ENCODE peak calls at places on chromosomes 3 and 15, in eight cellular contexts. H is A673, V is psoas muscle, G is Caco-2, D is NT2/D1, M is PC-3, L is WERI-Rb-1, T is mucosa of descending colon. B is an unnamed sample.

GRCh38 chr15:29934251-29934650 is 112.0 kb upstream of the TJP1 start:
- DNase-seq in G (no peak), T (no peak), L (no peak), H (no peak), V (no peak), D (no peak), M (peak; percentile 99), B (no peak)

GRCh38 chr3:133472242-133472641 is 72.4 kb downstream of the BFSP2 start:
- DNase-seq in T (no peak), V (no peak), D (no peak), H (no peak), M (no peak), L (no peak), G (no peak), B (no peak)

GRCh38 chr3:99789322-99789721 is 28.3 kb upstream of the CMSS1 start:
- DNase-seq in H (peak; percentile 76), T (peak; percentile 23), G (peak; percentile 35), V (no peak), L (peak; percentile 50), M (peak; percentile 84), D (no peak), B (peak; percentile 53)

GRCh38 chr3:13277860-13278531 is 142.1 kb downstream of the NUP210 start:
- DNase-seq in H (peak; percentile 8), G (no peak), T (no peak), V (no peak), D (no peak), M (peak; percentile 85), L (peak; percentile 64), B (no peak)

GRCh38 chr3:133895208-133896001 is at the start of gene RAB6B:
- DNase-seq in D (no peak), T (no peak), H (peak; percentile 54), L (peak; percentile 25), M (no peak), V (peak; percentile 44), G (peak; percentile 53), B (peak; percentile 62)

GRCh38 chr3:71565976-71566375 is 17.6 kb downstream of the FOXP1 start:
- DNase-seq in T (no peak), G (no peak), L (no peak), H (no peak), M (no peak), V (no peak), D (no peak), B (no peak)

GRCh38 chr15:48510976-48511375 is 134.5 kb downstream of the FBN1 start:
- DNase-seq in G (no peak), D (no peak), L (no peak), H (no peak), T (no peak), M (no peak), V (no peak), B (no peak)

GRCh38 chr15:89963301-89964288 is 37.5 kb upstream of the ZNF710 start:
- DNase-seq in H (no peak), V (no peak), G (no peak), T (no peak), D (no peak), M (no peak), L (no peak), B (no peak)

GRCh38 chr15:64915518-64916227 is 4.0 kb downstream of the ANKDD1A start:
- DNase-seq in T (no peak), H (no peak), L (no peak), M (no peak), G (no peak), D (peak; percentile 79), V (no peak), B (no peak)

GRCh38 chr15:65189102-65189740 is 4.1 kb upstream of the CLPX start:
- DNase-seq in G (peak; percentile 61), D (peak; percentile 58), M (peak; percentile 54), H (peak; percentile 78), T (peak; percentile 31), V (no peak), L (peak; percentile 42), B (peak; percentile 50)

GRCh38 chr3:179281825-179282224 is 30.9 kb upstream of the KCNMB3 start:
- DNase-seq in D (no peak), T (no peak), M (no peak), H (no peak), L (no peak), G (no peak), V (no peak), B (no peak)

GRCh38 chr15:69823223-69823907 is 274.4 kb downstream of the TLE3 start:
- DNase-seq in L (no peak), M (peak; percentile 40), T (peak; percentile 9), V (no peak), G (peak; percentile 18), D (no peak), H (no peak), B (peak; percentile 66)

GRCh38 chr3:190060401-190060800 is 60.3 kb downstream of the P3H2 start:
- DNase-seq in L (no peak), V (no peak), T (no peak), G (no peak), M (no peak), D (no peak), H (no peak), B (no peak)

GRCh38 chr3:15989419-15989818 is 185.1 kb upstream of the GALNT15 start:
- DNase-seq in H (no peak), D (no peak), L (no peak), V (no peak), T (no peak), G (no peak), M (peak; percentile 16), B (no peak)

GRCh38 chr15:98485451-98485850 is 162.9 kb upstream of the IGF1R start:
- DNase-seq in D (no peak), L (no peak), V (no peak), M (no peak), H (no peak), T (no peak), G (no peak), B (no peak)

GRCh38 chr3:137165117-137165806 is 207.5 kb downstream of the IL20RB start:
- DNase-seq in L (no peak), M (peak; percentile 29), D (no peak), G (no peak), H (peak; percentile 27), T (no peak), V (no peak), B (no peak)

GRCh38 chr15:64288999-64289398 is 67.0 kb downstream of the CSNK1G1 start:
- DNase-seq in G (no peak), L (no peak), H (no peak), D (no peak), V (no peak), T (no peak), M (no peak), B (no peak)

GRCh38 chr3:156620260-156620659 is 54.1 kb upstream of the TIPARP start:
- DNase-seq in L (no peak), M (peak; percentile 23), T (peak; percentile 37), V (no peak), H (no peak), D (no peak), G (no peak), B (peak; percentile 19)

GRCh38 chr3:124034016-124034808 is 42.3 kb upstream of the ROPN1 start:
- DNase-seq in M (peak; percentile 22), L (no peak), H (no peak), V (peak; percentile 31), T (peak; percentile 17), D (no peak), G (no peak), B (peak; percentile 39)

GRCh38 chr3:142459929-142460328 is 12.1 kb upstream of the XRN1 start:
- DNase-seq in L (no peak), T (no peak), V (no peak), M (no peak), D (no peak), G (no peak), H (no peak), B (no peak)

GRCh38 chr3:142459096-142459495 is 11.3 kb upstream of the XRN1 start:
- DNase-seq in H (no peak), D (no peak), M (no peak), G (no peak), V (no peak), L (no peak), T (no peak), B (no peak)

GRCh38 chr3:142460689-142461088 is 12.9 kb upstream of the XRN1 start:
- DNase-seq in G (no peak), D (no peak), V (no peak), H (no peak), T (no peak), L (no peak), M (no peak), B (no peak)
- H3K36me3 ChIP-seq in G (no peaks in the 10 kb centered on the region), D (peaks cover 8% of the 10 kb centered on the region), V (no peaks in the 10 kb centered on the region), H (peaks cover 4% of the 10 kb centered on the region), T (no peaks in the 10 kb centered on the region), L (peaks cover 3% of the 10 kb centered on the region), M (no peaks in the 10 kb centered on the region), B (peaks cover 18% of the 10 kb centered on the region)

GRCh38 chr3:43046583-43046982 is 59.3 kb downstream of the POMGNT2 start:
- DNase-seq in H (no peak), V (no peak), G (no peak), D (no peak), T (no peak), M (no peak), L (no peak), B (no peak)
- H3K9me3 ChIP-seq in H (no peaks in the 10 kb centered on the region), V (peaks cover 24% of the 10 kb centered on the region), G (peaks cover 2% of the 10 kb centered on the region), D (peaks cover 82% of the 10 kb centered on the region), T (peaks cover 53% of the 10 kb centered on the region), M (peaks cover 12% of the 10 kb centered on the region), L (peaks cover 14% of the 10 kb centered on the region), B (no peaks in the 10 kb centered on the region)

GRCh38 chr15:60116456-60117089 is 112.5 kb downstream of the FOXB1 start:
- DNase-seq in M (no peak), D (no peak), H (no peak), G (no peak), T (no peak), L (no peak), V (no peak), B (no peak)

GRCh38 chr15:60120100-60120499 is 116.0 kb downstream of the FOXB1 start:
- DNase-seq in M (no peak), L (no peak), V (no peak), T (no peak), G (no peak), D (peak; percentile 42), H (no peak), B (no peak)

GRCh38 chr15:60119101-60119500 is 115.0 kb downstream of the FOXB1 start:
- DNase-seq in V (no peak), L (no peak), M (no peak), D (no peak), T (no peak), H (no peak), G (no peak), B (no peak)

GRCh38 chr15:60118146-60118545 is 114.0 kb downstream of the FOXB1 start:
- DNase-seq in M (no peak), H (no peak), L (no peak), D (peak; percentile 71), V (no peak), T (no peak), G (no peak), B (no peak)

GRCh38 chr15:60118564-60119080 is 114.5 kb downstream of the FOXB1 start:
- DNase-seq in H (no peak), V (no peak), L (no peak), G (no peak), D (no peak), M (no peak), T (no peak), B (no peak)
- H3K4me3 ChIP-seq in H (no peak overlapping the region), V (no peak overlapping the region), L (no peak overlapping the region), G (no peak overlapping the region), D (no peak overlapping the region), M (no peak overlapping the region), T (no peak overlapping the region), B (no peak overlapping the region)

DNA sequence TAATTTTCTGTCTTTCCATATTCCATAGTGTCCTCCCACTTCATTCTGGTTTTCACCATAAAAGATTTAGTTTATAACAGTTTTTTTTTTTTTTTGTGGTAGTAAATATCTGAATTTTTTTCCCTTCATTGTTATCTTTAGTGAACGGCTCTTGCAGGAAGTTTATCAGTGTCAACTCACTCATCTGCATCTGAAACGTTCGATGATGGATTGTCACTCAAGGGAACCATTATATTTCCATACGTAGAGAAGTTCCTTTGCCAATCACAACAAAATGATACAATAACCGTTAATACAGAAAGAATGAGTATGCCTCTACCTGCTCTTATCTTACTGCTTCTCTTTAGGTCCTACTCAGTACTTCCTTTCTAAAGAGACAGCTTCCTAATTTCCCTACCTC is 651.2 kb upstream of the KCNMB2 start:
- DNase-seq in M (no peak), H (no peak), T (no peak), V (no peak), G (no peak), L (no peak), D (no peak), B (no peak)
- H3K36me3 ChIP-seq in M (no peaks in the 10 kb centered on the region), H (no peaks in the 10 kb centered on the region), T (no peaks in the 10 kb centered on the region), V (no peaks in the 10 kb centered on the region), G (no peaks in the 10 kb centered on the region), L (no peaks in the 10 kb centered on the region), D (no peaks in the 10 kb centered on the region), B (no peaks in the 10 kb centered on the region)